ENCODE peak calls at places on chromosomes 4 and X, in eight cellular contexts. C is dermis microvascular lymphatic vessel endothelial cell; R is A549; J is activated T-helper 2 cell treated with anti-CD3 and anti-CD28 coated beads, Interferon-gamma antibody, Interleukin-2, Interleukin-4, amounts not matched to agents 10 μg/mL and 5 μg/mL and 100 μg/mL, durations not matched to agents 14 hours and 24 hours and 36 hours; H is HFFc6; X is T-helper 22 cell; W is HTR-8/SVneo; T is CD8-positive, alpha-beta memory T cell. I is an unnamed sample.

GRCh38 chrX:101931494-101932248 is at the start of gene ZMAT1:
- DNase-seq in H (peak), W (peak), X (peak), C (peak), R (peak), T (peak), J (peak), I (peak)

GRCh38 chrX:110045988-110046387 is 43.1 kb downstream of the TMEM164 start:
- DNase-seq in C (no peak), H (no peak), R (no peak), J (no peak), X (no peak), W (no peak), T (no peak), I (no peak)

GRCh38 chrX:54492340-54492739 is 3.7 kb downstream of the FGD1 start:
- DNase-seq in W (no peak), C (peak), H (peak), R (no peak), J (no peak), T (no peak), X (no peak), I (peak)

GRCh38 chr4:107442538-107443083 is 277.4 kb downstream of the PAPSS1 start:
- DNase-seq in W (no peak), C (no peak), X (no peak), T (no peak), H (no peak), R (no peak), J (no peak), I (no peak)

GRCh38 chr4:168621806-168622589 is 125.1 kb downstream of the PALLD start:
- DNase-seq in H (peak), W (no peak), R (no peak), X (no peak), J (no peak), T (no peak), C (no peak), I (peak)

GRCh38 chr4:139524062-139524631 is 31.9 kb downstream of the SETD7 start:
- DNase-seq in J (no peak), H (no peak), W (no peak), X (no peak), R (no peak), C (no peak), T (no peak), I (peak)

GRCh38 chr4:46844325-46844917 is 64.6 kb downstream of the COX7B2 start:
- DNase-seq in C (peak), W (peak), T (peak), J (no peak), H (peak), X (no peak), R (peak), I (peak)

GRCh38 chr4:122364700-122365404 is 14.0 kb upstream of the ADAD1 start:
- DNase-seq in W (no peak), R (no peak), X (no peak), C (no peak), H (no peak), J (no peak), T (peak), I (no peak)

GRCh38 chrX:154596290-154596929 is 11.5 kb downstream of the CTAG1A start:
- DNase-seq in T (no peak), W (peak), C (no peak), R (no peak), H (peak), X (no peak), J (no peak), I (peak)

GRCh38 chr4:182881928-182882327 is 35.3 kb downstream of the DCTD start:
- DNase-seq in C (no peak), X (no peak), J (no peak), W (no peak), H (no peak), T (no peak), R (no peak), I (no peak)

GRCh38 chrX:15241258-15241657 is 28.6 kb downstream of the ASB9 start:
- DNase-seq in R (no peak), T (no peak), X (no peak), C (no peak), J (no peak), W (no peak), H (no peak), I (no peak)

GRCh38 chr4:112516401-112517066 is 554 bp upstream of the NEUROG2 start:
- DNase-seq in C (peak), H (no peak), R (no peak), T (no peak), X (no peak), W (no peak), J (no peak), I (no peak)

GRCh38 chr4:8176547-8177399 is 18.2 kb upstream of the ABLIM2 start:
- DNase-seq in C (peak), H (peak), X (no peak), T (peak), R (peak), J (peak), W (peak), I (peak)

GRCh38 chrX:32530802-32531403 is 680.4 kb downstream of the DMD start:
- DNase-seq in T (no peak), J (no peak), W (peak), X (no peak), R (no peak), C (peak), H (peak), I (peak)